ENCODE peak calls at places on chromosomes 13 and 19, in seven cellular contexts. One of them, this sample, is unnamed.
A peak's percentile ranks its signal among the peaks of the same experiment; 100 is the strongest.

GRCh38 chr13:66887088-66887487 is 343.0 kb downstream of the PCDH9 start:
- DNase-seq in heart left ventricle: no peak
- DNase-seq in right lobe of liver: no peak
- DNase-seq in cardiac fibroblast: peak; percentile 73
- DNase-seq in HCT116: no peak
- DNase-seq in C1 segment of cervical spinal cord: no peak
- DNase-seq in COR-L47: peak; percentile 20
- DNase-seq in this sample: no peak

GRCh38 chr13:32629866-32630265 is 43.6 kb downstream of the PDS5B start:
- DNase-seq in heart left ventricle: no peak
- DNase-seq in right lobe of liver: no peak
- DNase-seq in cardiac fibroblast: no peak
- DNase-seq in HCT116: no peak
- DNase-seq in C1 segment of cervical spinal cord: no peak
- DNase-seq in COR-L47: no peak
- DNase-seq in this sample: no peak

GRCh38 chr13:106176103-106176502 is 359.4 kb downstream of the EFNB2 start:
- DNase-seq in heart left ventricle: no peak
- DNase-seq in right lobe of liver: no peak
- DNase-seq in cardiac fibroblast: peak; percentile 12
- DNase-seq in HCT116: no peak
- DNase-seq in C1 segment of cervical spinal cord: no peak
- DNase-seq in COR-L47: no peak
- DNase-seq in this sample: peak; percentile 75

GRCh38 chr13:100904293-100904976 is 229.8 kb upstream of the TMTC4 start:
- DNase-seq in heart left ventricle: no peak
- DNase-seq in right lobe of liver: no peak
- DNase-seq in cardiac fibroblast: no peak
- DNase-seq in HCT116: no peak
- DNase-seq in C1 segment of cervical spinal cord: no peak
- DNase-seq in COR-L47: no peak
- DNase-seq in this sample: no peak

GRCh38 chr19:17510220-17510993 is 1.0 kb upstream of the PGLS start:
- DNase-seq in heart left ventricle: no peak
- DNase-seq in right lobe of liver: no peak
- DNase-seq in cardiac fibroblast: peak; percentile 25
- DNase-seq in HCT116: no peak
- DNase-seq in C1 segment of cervical spinal cord: no peak
- DNase-seq in COR-L47: no peak
- DNase-seq in this sample: peak; percentile 19

GRCh38 chr13:93522486-93522885 is 295.9 kb downstream of the GPC6 start:
- DNase-seq in heart left ventricle: no peak
- DNase-seq in right lobe of liver: no peak
- DNase-seq in cardiac fibroblast: peak; percentile 26
- DNase-seq in HCT116: no peak
- DNase-seq in C1 segment of cervical spinal cord: no peak
- DNase-seq in COR-L47: no peak
- DNase-seq in this sample: no peak

GRCh38 chr19:11195169-11195568 is 2.2 kb downstream of the KANK2 start:
- DNase-seq in heart left ventricle: peak; percentile 50
- DNase-seq in right lobe of liver: no peak
- DNase-seq in cardiac fibroblast: peak; percentile 35
- DNase-seq in HCT116: no peak
- DNase-seq in C1 segment of cervical spinal cord: no peak
- DNase-seq in COR-L47: no peak
- DNase-seq in this sample: peak; percentile 61

GRCh38 chr13:62629618-62630017 is 1214.0 kb upstream of the PCDH20 start:
- DNase-seq in heart left ventricle: no peak
- DNase-seq in right lobe of liver: no peak
- DNase-seq in cardiac fibroblast: no peak
- DNase-seq in HCT116: no peak
- DNase-seq in C1 segment of cervical spinal cord: no peak
- DNase-seq in COR-L47: peak; percentile 32
- DNase-seq in this sample: no peak

GRCh38 chr13:41696163-41697003 is 239.0 kb downstream of the RGCC start:
- DNase-seq in heart left ventricle: no peak
- DNase-seq in right lobe of liver: no peak
- DNase-seq in cardiac fibroblast: peak; percentile 59
- DNase-seq in HCT116: peak; percentile 61
- DNase-seq in C1 segment of cervical spinal cord: no peak
- DNase-seq in COR-L47: no peak
- DNase-seq in this sample: peak; percentile 86

GRCh38 chr19:8208119-8208709 is 956 bp upstream of the CERS4 start:
- DNase-seq in heart left ventricle: no peak
- DNase-seq in right lobe of liver: no peak
- DNase-seq in cardiac fibroblast: no peak
- DNase-seq in HCT116: no peak
- DNase-seq in C1 segment of cervical spinal cord: no peak
- DNase-seq in COR-L47: no peak
- DNase-seq in this sample: peak; percentile 13

GRCh38 chr13:95714142-95714832 is 37.3 kb downstream of the DNAJC3 start:
- DNase-seq in heart left ventricle: no peak
- DNase-seq in right lobe of liver: no peak
- DNase-seq in cardiac fibroblast: peak; percentile 59
- DNase-seq in HCT116: no peak
- DNase-seq in C1 segment of cervical spinal cord: no peak
- DNase-seq in COR-L47: no peak
- DNase-seq in this sample: peak; percentile 41

GRCh38 chr19:611506-611869 is 21.8 kb downstream of the HCN2 start:
- DNase-seq in heart left ventricle: no peak
- DNase-seq in right lobe of liver: no peak
- DNase-seq in cardiac fibroblast: peak; percentile 74
- DNase-seq in HCT116: no peak
- DNase-seq in C1 segment of cervical spinal cord: no peak
- DNase-seq in COR-L47: no peak
- DNase-seq in this sample: peak; percentile 99

GRCh38 chr19:3669616-3670257 is 30.5 kb downstream of the PIP5K1C start:
- DNase-seq in heart left ventricle: no peak
- DNase-seq in right lobe of liver: no peak
- DNase-seq in cardiac fibroblast: no peak
- DNase-seq in HCT116: no peak
- DNase-seq in C1 segment of cervical spinal cord: no peak
- DNase-seq in COR-L47: no peak
- DNase-seq in this sample: no peak

GRCh38 chr13:46314587-46314986 is 72.5 kb downstream of the RUBCNL start:
- DNase-seq in heart left ventricle: no peak
- DNase-seq in right lobe of liver: no peak
- DNase-seq in cardiac fibroblast: no peak
- DNase-seq in HCT116: no peak
- DNase-seq in C1 segment of cervical spinal cord: no peak
- DNase-seq in COR-L47: no peak
- DNase-seq in this sample: no peak

GRCh38 chr13:110027470-110028240 is 241.3 kb upstream of the IRS2 start:
- DNase-seq in heart left ventricle: no peak
- DNase-seq in right lobe of liver: no peak
- DNase-seq in cardiac fibroblast: no peak
- DNase-seq in HCT116: no peak
- DNase-seq in C1 segment of cervical spinal cord: no peak
- DNase-seq in COR-L47: no peak
- DNase-seq in this sample: peak; percentile 42

This sample was measured in RPMI7951.